ENCODE peak calls at places on chromosomes 16 and 17, in seven cellular contexts. S is PC-9, V is GM23338, Y is MM.1S, N is SK-N-SH, C is OCI-LY7, J is PC-3. O is an unnamed sample. For H3K9me2, the result is how much of the 10 kb centered on the place peaks cover.

GRCh38 chr16:57261806-57262205 is 16.7 kb downstream of the ARL2BP start:
- DNase-seq in N (peak), J (no peak), S (no peak), V (no peak), Y (no peak), C (no peak), O (no peak)

GRCh38 chr16:4207229-4207628 is 34.7 kb downstream of the SRL start:
- DNase-seq in Y (no peak), C (no peak), S (no peak), V (no peak), N (no peak), J (no peak), O (no peak)

GRCh38 chr16:50266337-50267091 is at the start of gene ADCY7:
- DNase-seq in Y (peak), S (peak), J (no peak), V (peak), N (peak), C (peak), O (peak)

GRCh38 chr16:46899443-46900143 is 15.4 kb downstream of the GPT2 start:
- DNase-seq in J (no peak), Y (no peak), S (no peak), V (no peak), C (no peak), N (no peak), O (no peak)

GRCh38 chr17:32388613-32389459 is 38.9 kb downstream of the ZNF207 start:
- DNase-seq in V (no peak), N (no peak), J (no peak), C (no peak), Y (no peak), S (no peak), O (no peak)

GRCh38 chr17:606501-607243 is 108.0 kb downstream of the VPS53 start:
- DNase-seq in S (no peak), V (no peak), N (no peak), Y (no peak), J (no peak), C (no peak), O (no peak)

GRCh38 chr16:86107190-86107589 is 208.2 kb downstream of the IRF8 start:
- DNase-seq in V (no peak), N (no peak), C (no peak), S (no peak), Y (no peak), J (no peak), O (no peak)

GRCh38 chr16:4855804-4856203 is 8.5 kb downstream of the UBN1 start:
- DNase-seq in V (no peak), S (no peak), N (no peak), Y (no peak), J (no peak), C (no peak), O (no peak)

GRCh38 chr17:36592711-36593321 is 1.1 kb downstream of the DHRS11 start:
- DNase-seq in J (no peak), S (no peak), N (no peak), Y (no peak), V (peak), C (no peak), O (peak)
- H3K9me2 ChIP-seq in J (under half), S (under half), N (under half), Y (under half), V (under half), C (under half), O (under half)

GRCh38 chr17:34307110-34307509 is 12.1 kb upstream of the CCL8 start:
- DNase-seq in C (no peak), Y (no peak), J (no peak), S (no peak), V (no peak), N (no peak), O (no peak)
- H3K4me3 ChIP-seq in C (no peak), Y (no peak), J (no peak), S (no peak), V (no peak), N (no peak), O (no peak)

GRCh38 chr16:20743591-20743990 is 2.0 kb upstream of the THUMPD1 start:
- DNase-seq in Y (no peak), V (no peak), J (no peak), N (no peak), S (no peak), C (no peak), O (no peak)

GRCh38 chr16:20741555-20742285 is at the start of gene THUMPD1:
- DNase-seq in J (peak), C (peak), N (peak), V (peak), S (peak), Y (peak), O (peak)

GRCh38 chr16:20740901-20741491 is 622 bp downstream of the THUMPD1 start:
- DNase-seq in C (peak), S (no peak), V (peak), N (peak), Y (peak), J (peak), O (peak)

GRCh38 chr16:20744922-20745440 is 3.4 kb upstream of the THUMPD1 start:
- DNase-seq in Y (no peak), J (no peak), C (no peak), V (no peak), S (no peak), N (no peak), O (no peak)

GRCh38 chr16:20740007-20740883 is 1.4 kb downstream of the THUMPD1 start:
- DNase-seq in Y (peak), J (peak), S (no peak), C (peak), V (peak), N (peak), O (no peak)
- TF ChIP-seq CTCF in Y (peak), J (peak), S (peak), C (peak), V (peak), N (peak), O (peak)

GRCh38 chr16:1385232-1385631 is 29.3 kb downstream of the UNKL start:
- DNase-seq in C (no peak), J (no peak), S (no peak), Y (no peak), V (no peak), N (no peak), O (no peak)

GRCh38 chr16:1390239-1390638 is 24.3 kb downstream of the UNKL start:
- DNase-seq in N (no peak), S (no peak), C (no peak), Y (no peak), J (no peak), V (no peak), O (no peak)

GRCh38 chr16:1392826-1393225 is 21.7 kb downstream of the UNKL start:
- DNase-seq in Y (no peak), C (no peak), V (no peak), J (no peak), N (no peak), S (no peak), O (no peak)

GRCh38 chr16:1393613-1394176 is 20.8 kb downstream of the UNKL start:
- DNase-seq in V (no peak), Y (no peak), N (no peak), J (no peak), S (no peak), C (no peak), O (no peak)

GRCh38 chr16:1389762-1390161 is 24.7 kb downstream of the UNKL start:
- DNase-seq in C (no peak), V (no peak), S (no peak), Y (no peak), J (no peak), N (no peak), O (no peak)
- H3K9me2 ChIP-seq in C (under half), V (under half), S (under half), Y (under half), J (under half), N (under half), O (under half)

GRCh38 chr16:75073551-75074414 is 42.8 kb downstream of the LDHD start:
- DNase-seq in C (no peak), S (no peak), N (no peak), V (no peak), J (no peak), Y (no peak), O (no peak)
- H3K4me3 ChIP-seq in C (no peak), S (no peak), N (no peak), V (no peak), J (no peak), Y (no peak), O (no peak)

GRCh38 chr17:40317880-40318834 is 9.2 kb downstream of the RARA start:
- DNase-seq in J (peak), N (peak), C (peak), Y (peak), V (peak), S (peak), O (peak)

GRCh38 chr17:40317345-40317873 is 8.4 kb downstream of the RARA start:
- DNase-seq in Y (peak), N (peak), S (peak), J (peak), C (peak), V (peak), O (peak)

GRCh38 chr17:40320771-40321501 is 12.0 kb downstream of the RARA start:
- DNase-seq in S (no peak), C (no peak), N (no peak), J (no peak), V (no peak), Y (peak), O (no peak)

GRCh38 chr17:40319651-40320550 is 10.9 kb downstream of the RARA start:
- DNase-seq in V (no peak), C (no peak), S (no peak), N (peak), J (no peak), Y (peak), O (peak)

DNA sequence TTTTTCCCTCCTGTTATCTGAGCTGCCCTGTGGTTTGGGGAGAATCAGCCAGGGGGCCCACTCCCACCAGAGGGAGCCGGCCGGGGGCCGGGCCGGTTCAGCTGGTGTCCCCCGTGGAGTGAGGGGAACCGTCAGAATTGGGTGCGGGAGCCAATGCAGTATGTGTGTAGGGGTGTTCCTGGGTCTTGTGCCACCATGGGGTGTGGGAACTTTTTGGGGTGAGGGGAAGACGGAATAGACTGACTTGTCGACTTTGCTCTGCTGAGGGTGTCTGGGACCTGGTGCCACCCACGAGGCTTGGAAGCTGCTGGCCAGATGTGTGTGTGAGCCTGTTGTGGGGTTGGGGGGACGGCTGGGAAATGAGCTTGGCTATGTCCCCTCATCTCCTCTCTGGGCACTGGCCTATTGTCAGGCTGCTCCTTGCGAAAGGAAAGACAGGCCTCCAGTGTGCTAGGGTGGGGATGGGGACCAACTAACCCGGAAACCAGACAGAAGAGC is 9.9 kb downstream of the RARA start:
- DNase-seq in V (no peak), Y (no peak), C (no peak), S (no peak), N (peak), J (no peak), O (peak)
- TF ChIP-seq CTCF in V (peak), Y (peak), C (peak), S (no peak), N (peak), J (no peak), O (peak)

O was measured in hepatocyte.